ENCODE peak calls at places on chromosomes 1 and 21, in eight cellular contexts. M is Panc1; C is HL-60; N is heart left ventricle; S is effector memory CD4-positive, alpha-beta T cell; R is small intestine; D is GM23338; X is ovary. U is an unnamed sample.

GRCh38 chr21:36946949-36947371 is 19.5 kb downstream of the HLCS start:
- DNase-seq in M (no peak), C (no peak), N (no peak), S (no peak), R (no peak), D (peak; percentile 85), X (no peak), U (no peak)

GRCh38 chr1:48697066-48697707 is 79.5 kb downstream of the BEND5 start:
- DNase-seq in M (peak; percentile 30), C (peak; percentile 30), N (no peak), S (no peak), R (peak; percentile 62), D (peak; percentile 80), X (peak; percentile 17), U (peak; percentile 89)

GRCh38 chr1:165696625-165697100 is 1.7 kb downstream of the ALDH9A1 start:
- DNase-seq in M (no peak), C (no peak), N (no peak), S (no peak), R (peak; percentile 15), D (no peak), X (peak; percentile 36), U (no peak)

GRCh38 chr1:106447466-106447865 is 609.0 kb upstream of the PRMT6 start:
- DNase-seq in M (no peak), C (no peak), N (no peak), S (no peak), R (no peak), D (no peak), X (no peak), U (no peak)

GRCh38 chr1:115300087-115300856 is 37.8 kb downstream of the NGF start:
- DNase-seq in M (no peak), C (no peak), N (no peak), S (no peak), R (no peak), D (peak; percentile 12), X (no peak), U (peak; percentile 47)

GRCh38 chr1:211323156-211324063 is 3.2 kb upstream of the TRAF5 start:
- DNase-seq in M (peak; percentile 60), C (peak; percentile 56), N (peak; percentile 31), S (peak; percentile 42), R (peak; percentile 78), D (peak; percentile 85), X (no peak), U (peak; percentile 84)

GRCh38 chr1:80656011-80656627 is 1144.6 kb upstream of the ADGRL2 start:
- DNase-seq in M (no peak), C (no peak), N (no peak), S (no peak), R (peak; percentile 44), D (peak; percentile 71), X (no peak), U (peak; percentile 44)

GRCh38 chr1:217040696-217041095 is 317.5 kb upstream of the ESRRG start:
- DNase-seq in M (no peak), C (no peak), N (no peak), S (no peak), R (no peak), D (no peak), X (no peak), U (no peak)

GRCh38 chr21:28272272-28272992 is 720.2 kb downstream of the LTN1 start:
- DNase-seq in M (no peak), C (no peak), N (no peak), S (no peak), R (no peak), D (no peak), X (no peak), U (no peak)

GRCh38 chr1:226467443-226467842 is 59.5 kb upstream of the PARP1 start:
- DNase-seq in M (no peak), C (no peak), N (no peak), S (no peak), R (no peak), D (no peak), X (no peak), U (no peak)

GRCh38 chr21:23009360-23009759 is 2011.2 kb downstream of the NCAM2 start:
- DNase-seq in M (no peak), C (no peak), N (no peak), S (no peak), R (no peak), D (no peak), X (no peak), U (no peak)

GRCh38 chr1:47181955-47182680 is 7.7 kb downstream of the PDZK1IP1 start:
- DNase-seq in M (no peak), C (no peak), N (no peak), S (no peak), R (no peak), D (no peak), X (no peak), U (no peak)

GRCh38 chr1:173758980-173759379 is 44.2 kb downstream of the KLHL20 start:
- DNase-seq in M (no peak), C (no peak), N (no peak), S (no peak), R (no peak), D (no peak), X (no peak), U (no peak)

GRCh38 chr1:241701483-241702290 is 49.6 kb downstream of the WDR64 start:
- DNase-seq in M (no peak), C (no peak), N (no peak), S (no peak), R (no peak), D (no peak), X (no peak), U (no peak)

GRCh38 chr1:55212349-55213028 is 2.7 kb downstream of the USP24 start:
- DNase-seq in M (no peak), C (peak; percentile 28), N (no peak), S (no peak), R (peak; percentile 30), D (peak; percentile 40), X (no peak), U (no peak)

GRCh38 chr1:231603598-231604275 is 22.9 kb upstream of the DISC1 start:
- DNase-seq in M (peak; percentile 54), C (peak; percentile 73), N (no peak), S (peak; percentile 23), R (peak; percentile 71), D (peak; percentile 82), X (no peak), U (peak; percentile 57)

GRCh38 chr1:59230622-59231021 is 66.3 kb upstream of the FGGY start:
- DNase-seq in M (no peak), C (no peak), N (no peak), S (no peak), R (no peak), D (no peak), X (no peak), U (no peak)

GRCh38 chr1:107803579-107803978 is 161.4 kb downstream of the VAV3 start:
- DNase-seq in M (no peak), C (no peak), N (no peak), S (no peak), R (peak; percentile 39), D (no peak), X (no peak), U (no peak)
- H3K4me3 ChIP-seq in M (no peak overlapping the region), C (no peak overlapping the region), N (no peak overlapping the region), S (no peak overlapping the region), R (no peak overlapping the region), D (no peak overlapping the region), X (no peak overlapping the region), U (no peak overlapping the region)

GRCh38 chr1:203506821-203507220 is 12.9 kb downstream of the OPTC start:
- DNase-seq in M (no peak), C (no peak), N (no peak), S (no peak), R (no peak), D (no peak), X (no peak), U (no peak)

GRCh38 chr1:203507836-203508235 is 13.9 kb downstream of the OPTC start:
- DNase-seq in M (no peak), C (no peak), N (no peak), S (no peak), R (no peak), D (no peak), X (no peak), U (no peak)

GRCh38 chr1:203507227-203507626 is 13.3 kb downstream of the OPTC start:
- DNase-seq in M (no peak), C (no peak), N (peak; percentile 67), S (no peak), R (no peak), D (no peak), X (peak; percentile 58), U (no peak)

GRCh38 chr1:203505526-203506189 is 11.7 kb downstream of the OPTC start:
- DNase-seq in M (no peak), C (no peak), N (no peak), S (no peak), R (no peak), D (no peak), X (no peak), U (no peak)

GRCh38 chr1:203508463-203508862 is 14.5 kb downstream of the OPTC start:
- DNase-seq in M (no peak), C (no peak), N (peak; percentile 68), S (no peak), R (peak; percentile 47), D (no peak), X (peak; percentile 42), U (peak; percentile 56)
- H3K27ac ChIP-seq in M (no peak overlapping the region), C (no peak overlapping the region), N (peak overlapping the region; percentile 94), S (no peak overlapping the region), R (no peak overlapping the region), D (no peak overlapping the region), X (no peak overlapping the region), U (no peak overlapping the region)

GRCh38 chr1:15272782-15273127 is 25.7 kb downstream of the FHAD1 start:
- DNase-seq in M (no peak), C (no peak), N (no peak), S (no peak), R (no peak), D (no peak), X (no peak), U (no peak)

GRCh38 chr1:15273274-15273673 is 26.3 kb downstream of the FHAD1 start:
- DNase-seq in M (no peak), C (no peak), N (no peak), S (no peak), R (peak; percentile 76), D (no peak), X (no peak), U (no peak)

GRCh38 chr1:15271196-15271595 is 24.2 kb downstream of the FHAD1 start:
- DNase-seq in M (no peak), C (no peak), N (no peak), S (no peak), R (no peak), D (no peak), X (no peak), U (no peak)

GRCh38 chr1:15275921-15276683 is 29.1 kb downstream of the FHAD1 start:
- DNase-seq in M (no peak), C (no peak), N (no peak), S (no peak), R (no peak), D (no peak), X (no peak), U (no peak)

GRCh38 chr1:15272009-15272781 is 25.2 kb downstream of the FHAD1 start:
- DNase-seq in M (peak; percentile 69), C (peak; percentile 48), N (peak; percentile 52), S (no peak), R (peak; percentile 89), D (peak; percentile 94), X (peak; percentile 63), U (peak; percentile 73)
- H3K4me3 ChIP-seq in M (peak overlapping the region; percentile 6), C (no peak overlapping the region), N (no peak overlapping the region), S (no peak overlapping the region), R (no peak overlapping the region), D (peak overlapping the region; percentile 34), X (no peak overlapping the region), U (no peak overlapping the region)

DNA sequence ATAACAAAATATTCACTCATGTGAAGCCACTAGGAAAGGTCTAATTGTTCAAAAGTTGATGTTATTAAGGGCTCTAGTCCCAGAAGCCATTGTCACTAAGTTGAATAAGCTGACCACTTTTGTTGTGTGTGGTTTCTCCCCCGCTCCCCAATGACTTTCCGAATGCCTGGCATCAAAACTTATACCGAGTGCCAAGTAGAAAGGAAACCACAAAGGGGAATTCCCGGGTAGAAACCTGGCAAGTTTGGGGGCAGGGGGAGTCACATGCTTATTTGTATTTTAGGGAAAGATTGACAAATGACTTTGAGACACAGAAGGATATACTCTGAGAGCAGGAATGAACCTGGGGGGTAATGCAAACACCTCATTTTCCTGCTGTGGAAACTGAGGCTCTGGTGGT is 154.1 kb downstream of the TGFBR3 start:
- DNase-seq in M (no peak), C (no peak), N (no peak), S (peak; percentile 27), R (no peak), D (no peak), X (no peak), U (no peak)
- H3K27ac ChIP-seq in M (peak overlapping the region; percentile 82), C (no peak overlapping the region), N (no peak overlapping the region), S (no peak overlapping the region), R (no peak overlapping the region), D (no peak overlapping the region), X (peak overlapping the region; percentile 47), U (no peak overlapping the region)